ENCODE peak calls at places on chromosomes 5 and 9, in ten cellular contexts. M is H1, T is tibial nerve, O is HepG2, E is ovary, I is SK-N-SH, F is A549, G is sigmoid colon, J is transverse colon, H is stomach. V is an unnamed sample.
A peak's percentile ranks its signal among the peaks of the same experiment; 100 is the strongest.

GRCh38 chr5:1793966-1794895 is 5.4 kb downstream of the MRPL36 start:
- DNase-seq in M (no peak), T (no peak), O (peak; percentile 52), E (no peak), I (no peak), F (no peak), G (peak; percentile 48), J (peak; percentile 38), H (no peak), V (peak; percentile 66)

GRCh38 chr5:79962580-79963222 is 28.4 kb downstream of the MTX3 start:
- DNase-seq in M (no peak), T (no peak), O (no peak), E (no peak), I (no peak), F (no peak), G (no peak), J (no peak), H (no peak), V (no peak)

GRCh38 chr5:16500024-16500423 is 34.4 kb upstream of the ZNF622 start:
- DNase-seq in M (no peak), T (no peak), O (no peak), E (no peak), I (no peak), F (no peak), G (no peak), J (no peak), H (no peak), V (no peak)

GRCh38 chr5:36396640-36397039 is 94.9 kb upstream of the RANBP3L start:
- DNase-seq in M (no peak), T (no peak), O (peak; percentile 35), E (no peak), I (no peak), F (no peak), G (no peak), J (no peak), H (no peak), V (no peak)

GRCh38 chr9:125626187-125626586 is 80.8 kb downstream of the MAPKAP1 start:
- DNase-seq in M (no peak), T (no peak), O (no peak), E (no peak), I (no peak), F (no peak), G (no peak), J (no peak), H (no peak), V (no peak)

GRCh38 chr5:152376871-152377270 is 28.2 kb downstream of the NMUR2 start:
- DNase-seq in M (no peak), T (no peak), O (no peak), E (no peak), I (no peak), F (no peak), G (no peak), J (no peak), H (no peak), V (no peak)

GRCh38 chr9:109997682-109998081 is 210.3 kb downstream of the C9orf152 start:
- DNase-seq in M (no peak), T (no peak), O (no peak), E (no peak), I (no peak), F (no peak), G (no peak), J (no peak), H (no peak), V (no peak)

GRCh38 chr5:59956130-59956773 is 62.7 kb upstream of the PDE4D start:
- DNase-seq in M (no peak), T (no peak), O (no peak), E (no peak), I (no peak), F (no peak), G (no peak), J (no peak), H (no peak), V (no peak)

GRCh38 chr9:135507104-135508035 is 6.9 kb downstream of the MRPS2 start:
- DNase-seq in M (no peak), T (no peak), O (no peak), E (no peak), I (peak; percentile 13), F (no peak), G (peak; percentile 52), J (no peak), H (no peak), V (no peak)

GRCh38 chr5:112738180-112738560 is 485 bp downstream of the APC start:
- DNase-seq in M (no peak), T (no peak), O (no peak), E (no peak), I (peak; percentile 30), F (no peak), G (no peak), J (no peak), H (no peak), V (no peak)

GRCh38 chr5:159593518-159594073 is 263.3 kb upstream of the IL12B start:
- DNase-seq in M (no peak), T (no peak), O (no peak), E (no peak), I (no peak), F (no peak), G (no peak), J (no peak), H (no peak), V (no peak)

GRCh38 chr9:76558465-76558864 is 99.5 kb downstream of the GCNT1 start:
- DNase-seq in M (no peak), T (no peak), O (no peak), E (no peak), I (no peak), F (no peak), G (no peak), J (no peak), H (no peak), V (no peak)

GRCh38 chr9:15374310-15374709 is 48.4 kb upstream of the SNAPC3 start:
- DNase-seq in M (no peak), T (no peak), O (no peak), E (no peak), I (no peak), F (no peak), G (no peak), J (no peak), H (no peak), V (no peak)

DNA sequence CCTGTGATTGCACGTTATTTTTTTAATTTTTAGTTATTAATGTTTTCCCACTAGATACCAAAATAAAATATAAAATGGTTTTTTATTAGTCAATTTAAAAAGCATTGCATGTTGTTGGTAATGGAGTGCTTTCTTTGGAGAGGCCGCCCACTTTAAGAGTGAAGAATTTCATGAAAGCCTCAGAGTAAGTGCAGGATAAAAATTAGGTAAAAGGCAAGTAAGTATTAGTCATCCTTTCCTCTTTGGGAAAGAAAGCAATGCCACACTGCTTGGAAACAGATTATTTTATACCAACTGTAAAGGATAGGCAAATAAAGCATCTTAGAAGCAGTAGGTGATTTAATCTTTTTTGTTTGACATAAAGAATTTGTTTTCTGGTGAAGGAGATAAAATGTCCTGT is 62.9 kb downstream of the HSD17B4 start:
- DNase-seq in M (no peak), T (no peak), O (no peak), E (no peak), I (no peak), F (no peak), G (no peak), J (no peak), H (no peak), V (no peak)
- TF ChIP-seq EP300 in M (no peak), T (no peak), O (no peak), E (no peak), I (no peak), F (no peak), G (no peak), J (no peak), H (no peak), V (no peak)

DNA sequence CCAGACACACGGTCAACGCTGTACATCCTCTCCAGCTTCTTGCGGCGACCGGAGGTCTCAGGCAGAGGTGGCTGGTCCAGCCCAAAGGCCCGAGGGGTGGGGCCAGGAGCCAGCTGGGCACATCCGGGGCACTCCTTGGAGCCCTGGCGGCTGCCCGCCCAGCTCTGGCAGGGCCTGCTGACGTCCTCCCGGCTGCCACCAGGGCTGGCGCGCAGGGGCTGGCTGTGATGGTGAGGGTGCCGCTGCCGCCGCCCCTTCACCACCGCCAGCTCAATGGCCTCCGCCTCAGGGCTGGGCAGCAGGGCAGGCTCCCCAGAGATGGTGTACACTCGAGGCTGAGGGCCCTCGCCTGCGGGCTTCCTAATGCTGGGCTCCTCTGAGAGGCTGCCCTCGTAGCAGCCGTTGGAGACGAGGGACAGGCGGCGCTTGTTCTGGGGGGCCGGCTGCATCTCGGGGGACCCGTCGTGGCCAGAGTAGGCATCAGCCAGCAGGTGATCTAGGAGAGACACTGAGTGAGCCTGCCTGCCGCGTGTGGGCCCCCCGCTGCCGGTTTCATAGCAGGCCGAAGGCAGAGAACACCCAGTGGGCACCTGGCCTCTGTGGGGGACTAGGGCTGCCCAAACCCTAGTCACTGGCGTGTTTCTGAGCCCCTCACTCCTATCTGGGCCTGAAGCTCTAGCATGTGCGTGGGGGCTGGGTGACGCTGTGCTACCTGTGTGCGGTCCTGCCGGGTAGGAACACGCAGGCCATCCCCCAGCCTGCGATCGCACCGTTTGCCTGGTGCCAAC is 1.5 kb downstream of the NSMF start:
- DNase-seq in M (no peak), T (no peak), O (no peak), E (peak; percentile 15), I (peak; percentile 24), F (no peak), G (no peak), J (no peak), H (peak; percentile 76), V (peak; percentile 86)
- H3K4me3 ChIP-seq in M (peak overlapping the region; percentile 43), T (peak overlapping the region; percentile 93), O (peak overlapping the region; percentile 95), E (no peak overlapping the region), I (peak overlapping the region; percentile 82), F (peak overlapping the region; percentile 83), G (peak overlapping the region; percentile 48), J (no peak overlapping the region), H (peak overlapping the region; percentile 62), V (no peak overlapping the region)

GRCh38 chr5:163695817-163696216 is 190.4 kb downstream of the MAT2B start:
- DNase-seq in M (no peak), T (no peak), O (no peak), E (no peak), I (peak; percentile 4), F (no peak), G (no peak), J (no peak), H (no peak), V (no peak)

DNA sequence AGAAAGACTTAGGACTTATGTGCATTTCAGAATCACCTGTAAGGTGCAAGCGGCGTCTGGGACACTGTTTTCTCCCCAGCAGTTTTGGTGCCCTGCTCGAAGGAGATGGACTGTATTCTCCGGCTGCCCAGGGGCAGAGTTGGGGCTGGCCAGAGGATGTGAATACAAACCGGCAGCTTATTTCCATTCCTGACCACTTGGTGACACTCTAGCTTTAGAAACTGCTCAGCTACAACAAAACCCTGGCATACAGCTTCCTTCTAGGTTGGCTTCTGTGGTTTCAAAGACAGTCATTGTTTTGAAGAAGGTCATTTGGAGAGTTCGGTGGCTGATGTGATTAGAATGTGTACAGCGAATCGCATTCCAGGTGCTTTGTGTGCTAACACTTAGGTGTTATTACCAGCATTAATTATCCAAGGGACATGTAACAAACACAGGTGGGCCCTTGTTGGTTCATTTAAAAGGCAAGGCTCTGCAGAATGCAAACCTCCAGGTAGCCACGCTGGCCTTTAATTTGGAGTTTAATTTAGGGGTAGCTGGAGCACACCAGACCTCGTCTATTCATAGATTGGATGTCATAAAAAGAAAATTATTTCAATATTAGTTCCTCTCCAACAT is 191.0 kb downstream of the MAT2B start:
- DNase-seq in M (peak; percentile 23), T (no peak), O (peak; percentile 38), E (no peak), I (peak; percentile 50), F (peak; percentile 48), G (no peak), J (peak; percentile 25), H (no peak), V (peak; percentile 23)
- TF ChIP-seq EP300 in M (no peak), T (no peak), O (no peak), E (no peak), I (no peak), F (no peak), G (no peak), J (no peak), H (no peak), V (no peak)

GRCh38 chr5:179223961-179224360 is 121.3 kb downstream of the ADAMTS2 start:
- DNase-seq in M (no peak), T (no peak), O (no peak), E (no peak), I (no peak), F (no peak), G (peak; percentile 51), J (no peak), H (no peak), V (no peak)
- H3K4me3 ChIP-seq in M (no peak overlapping the region), T (no peak overlapping the region), O (no peak overlapping the region), E (no peak overlapping the region), I (no peak overlapping the region), F (no peak overlapping the region), G (no peak overlapping the region), J (no peak overlapping the region), H (no peak overlapping the region), V (no peak overlapping the region)

V was measured in upper lobe of left lung.